ENCODE peak calls at places on chromosomes 1 and 21, in five cellular contexts. F is cardiac fibroblast, Q is OCI-M1, S is heart right ventricle, Y is Panc1. U is an unnamed sample.

GRCh38 chr1:21956720-21957552 is 19.8 kb upstream of the HSPG2 start:
- DNase-seq in Y (no peak), Q (no peak), S (peak), F (peak), U (peak)

GRCh38 chr1:3483801-3484444 is 29.5 kb downstream of the ARHGEF16 start:
- DNase-seq in F (peak), Y (peak), Q (peak), S (no peak), U (peak)

GRCh38 chr1:220410681-220411080 is 117.3 kb upstream of the MARK1 start:
- DNase-seq in Y (no peak), Q (no peak), F (peak), S (no peak), U (peak)

GRCh38 chr21:42381347-42381984 is 14.4 kb downstream of the TMPRSS3 start:
- DNase-seq in S (no peak), F (peak), Y (peak), Q (peak), U (peak)

GRCh38 chr1:29709711-29710169 is 473.4 kb downstream of the PTPRU start:
- DNase-seq in F (peak), S (no peak), Q (no peak), Y (peak), U (peak)

GRCh38 chr1:18948913-18949688 is 7.4 kb downstream of the IFFO2 start:
- DNase-seq in F (peak), Q (no peak), S (no peak), Y (no peak), U (peak)

GRCh38 chr1:42152119-42152518 is 1.1 kb upstream of the GUCA2B start:
- DNase-seq in Y (no peak), Q (no peak), S (peak), F (no peak), U (no peak)

GRCh38 chr1:171819946-171820345 is 21.4 kb upstream of the DNM3 start:
- DNase-seq in Q (no peak), Y (no peak), S (no peak), F (no peak), U (no peak)

U was measured in astrocyte of the hippocampus.